ENCODE peak calls at places on chromosomes 12 and 14, in ten cellular contexts. T, A, E, F, J, N, B, Y, M and Z are unnamed samples.
A peak's percentile ranks its signal among the peaks of the same experiment; 100 is the strongest.

GRCh38 chr14:32078794-32079663 is 1.9 kb downstream of the ARHGAP5 start:
- DNase-seq in T (peak; percentile 24), A (no peak), E (no peak), F (no peak), J (no peak), N (no peak), B (no peak), Y (no peak), M (no peak), Z (no peak)

GRCh38 chr14:21476526-21476924 is 234 bp downstream of the RAB2B start:
- DNase-seq in T (peak; percentile 85), A (peak; percentile 95), E (no peak), F (no peak), J (no peak), N (peak; percentile 88), B (peak; percentile 91), Y (peak; percentile 93), M (no peak), Z (peak; percentile 87)

GRCh38 chr14:58738876-58739275 is 101.1 kb downstream of the DACT1 start:
- DNase-seq in T (no peak), A (no peak), E (no peak), F (no peak), J (no peak), N (no peak), B (no peak), Y (no peak), M (no peak), Z (no peak)

GRCh38 chr14:77128414-77128891 is 13.1 kb downstream of the ZDHHC22 start:
- DNase-seq in T (no peak), A (no peak), E (no peak), F (no peak), J (no peak), N (no peak), B (no peak), Y (no peak), M (no peak), Z (no peak)

GRCh38 chr14:54220122-54220691 is 176.6 kb upstream of the CDKN3 start:
- DNase-seq in T (peak; percentile 46), A (no peak), E (no peak), F (no peak), J (peak; percentile 49), N (peak; percentile 40), B (peak; percentile 79), Y (no peak), M (no peak), Z (peak; percentile 80)

GRCh38 chr12:45348311-45348710 is 132.4 kb downstream of the ANO6 start:
- DNase-seq in T (no peak), A (no peak), E (no peak), F (no peak), J (no peak), N (no peak), B (no peak), Y (no peak), M (no peak), Z (no peak)

GRCh38 chr14:24267516-24267915 is 3.9 kb downstream of the RABGGTA start:
- DNase-seq in T (no peak), A (no peak), E (no peak), F (no peak), J (no peak), N (no peak), B (no peak), Y (no peak), M (no peak), Z (no peak)

GRCh38 chr14:90678420-90678819 is 137.8 kb downstream of the TTC7B start:
- DNase-seq in T (no peak), A (no peak), E (no peak), F (no peak), J (no peak), N (no peak), B (no peak), Y (no peak), M (no peak), Z (no peak)

GRCh38 chr14:59306775-59307174 is 118.3 kb downstream of the DAAM1 start:
- DNase-seq in T (no peak), A (no peak), E (no peak), F (no peak), J (no peak), N (no peak), B (no peak), Y (no peak), M (no peak), Z (no peak)

GRCh38 chr12:46071335-46071734 is 81.0 kb upstream of the SCAF11 start:
- DNase-seq in T (no peak), A (no peak), E (no peak), F (no peak), J (no peak), N (no peak), B (no peak), Y (no peak), M (no peak), Z (no peak)

GRCh38 chr12:126248871-126249403 is 1183.7 kb downstream of the AACS start:
- DNase-seq in T (peak; percentile 20), A (no peak), E (no peak), F (no peak), J (no peak), N (no peak), B (no peak), Y (no peak), M (no peak), Z (no peak)

GRCh38 chr12:8899835-8900234 is 14.5 kb upstream of the PHC1 start:
- DNase-seq in T (no peak), A (no peak), E (no peak), F (no peak), J (no peak), N (no peak), B (no peak), Y (no peak), M (no peak), Z (no peak)

GRCh38 chr12:71900091-71900490 is 38.6 kb upstream of the TPH2 start:
- DNase-seq in T (no peak), A (no peak), E (no peak), F (no peak), J (no peak), N (no peak), B (no peak), Y (no peak), M (peak; percentile 65), Z (no peak)

GRCh38 chr14:23602181-23603095 is 23.8 kb upstream of the JPH4 start:
- DNase-seq in T (no peak), A (no peak), E (no peak), F (no peak), J (no peak), N (no peak), B (no peak), Y (peak; percentile 19), M (no peak), Z (no peak)

GRCh38 chr12:2403221-2403976 is 350.6 kb downstream of the CACNA1C start:
- DNase-seq in T (no peak), A (no peak), E (no peak), F (no peak), J (no peak), N (no peak), B (no peak), Y (no peak), M (no peak), Z (no peak)

GRCh38 chr12:132937476-132937875 is 18.6 kb downstream of the ZNF605 start:
- DNase-seq in T (no peak), A (no peak), E (no peak), F (no peak), J (no peak), N (no peak), B (no peak), Y (no peak), M (no peak), Z (no peak)
- H3K27me3 ChIP-seq in T (no peaks in the 10 kb centered on the region), A (no peaks in the 10 kb centered on the region), E (no peaks in the 10 kb centered on the region), F (no peaks in the 10 kb centered on the region), J (no peaks in the 10 kb centered on the region), N (no peaks in the 10 kb centered on the region), B (no peaks in the 10 kb centered on the region), Y (no peaks in the 10 kb centered on the region), M (no peaks in the 10 kb centered on the region), Z (no peaks in the 10 kb centered on the region)

GRCh38 chr14:52329678-52330376 is 15.7 kb downstream of the PTGER2 start:
- DNase-seq in T (no peak), A (no peak), E (no peak), F (no peak), J (no peak), N (no peak), B (no peak), Y (no peak), M (no peak), Z (no peak)
- H3K27me3 ChIP-seq in T (no peaks in the 10 kb centered on the region), A (no peaks in the 10 kb centered on the region), E (no peaks in the 10 kb centered on the region), F (no peaks in the 10 kb centered on the region), J (peaks cover 1% of the 10 kb centered on the region), N (peaks cover 7% of the 10 kb centered on the region), B (no peaks in the 10 kb centered on the region), Y (no peaks in the 10 kb centered on the region), M (no peaks in the 10 kb centered on the region), Z (no peaks in the 10 kb centered on the region)

GRCh38 chr12:102955926-102956737 is 1.3 kb upstream of the ASCL1 start:
- DNase-seq in T (peak; percentile 76), A (no peak), E (no peak), F (peak; percentile 49), J (no peak), N (no peak), B (no peak), Y (no peak), M (no peak), Z (peak; percentile 40)

GRCh38 chr12:102956738-102957338 is 636 bp upstream of the ASCL1 start:
- DNase-seq in T (no peak), A (no peak), E (no peak), F (no peak), J (no peak), N (no peak), B (no peak), Y (no peak), M (no peak), Z (no peak)

GRCh38 chr12:102958830-102959176 is 1.3 kb downstream of the ASCL1 start:
- DNase-seq in T (no peak), A (no peak), E (no peak), F (no peak), J (no peak), N (no peak), B (no peak), Y (no peak), M (no peak), Z (no peak)

GRCh38 chr12:102958073-102958829 is 777 bp downstream of the ASCL1 start:
- DNase-seq in T (peak; percentile 94), A (no peak), E (no peak), F (peak; percentile 81), J (no peak), N (no peak), B (no peak), Y (no peak), M (no peak), Z (peak; percentile 55)

GRCh38 chr12:102957339-102958050 is at the start of gene ASCL1:
- DNase-seq in T (peak; percentile 71), A (no peak), E (no peak), F (peak; percentile 95), J (no peak), N (no peak), B (no peak), Y (no peak), M (peak; percentile 18), Z (peak; percentile 39)
- H3K27me3 ChIP-seq in T (peaks cover 100% of the 10 kb centered on the region), A (peaks cover 87% of the 10 kb centered on the region), E (peaks cover 43% of the 10 kb centered on the region), F (no peaks in the 10 kb centered on the region), J (peaks cover 96% of the 10 kb centered on the region), N (peaks cover 99% of the 10 kb centered on the region), B (peaks cover 98% of the 10 kb centered on the region), Y (peaks cover 71% of the 10 kb centered on the region), M (peaks cover 100% of the 10 kb centered on the region), Z (peaks cover 7% of the 10 kb centered on the region)

DNA sequence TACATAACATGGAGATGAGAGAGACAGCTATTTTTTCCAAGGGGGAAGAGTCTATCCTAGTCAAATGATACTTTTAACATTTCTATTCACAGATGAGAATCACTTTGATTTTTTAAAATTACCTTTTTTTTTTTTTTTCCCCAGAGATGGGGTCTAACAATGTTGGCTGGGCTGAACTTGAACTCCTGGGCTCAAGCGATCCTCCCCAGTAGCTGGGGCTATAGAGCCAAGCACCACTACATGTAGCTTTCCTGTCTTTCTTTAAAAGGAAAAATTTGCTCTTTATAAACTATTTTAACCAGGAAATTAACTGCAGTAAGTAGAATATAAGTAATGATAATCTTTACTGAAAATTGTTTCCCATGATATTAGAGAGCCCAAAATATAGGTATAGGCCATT is 3.3 kb downstream of the PRICKLE1 start:
- DNase-seq in T (no peak), A (no peak), E (no peak), F (no peak), J (no peak), N (no peak), B (no peak), Y (no peak), M (no peak), Z (no peak)
- H3K27me3 ChIP-seq in T (peaks cover 43% of the 10 kb centered on the region), A (peaks cover 10% of the 10 kb centered on the region), E (no peaks in the 10 kb centered on the region), F (no peaks in the 10 kb centered on the region), J (no peaks in the 10 kb centered on the region), N (no peaks in the 10 kb centered on the region), B (no peaks in the 10 kb centered on the region), Y (no peaks in the 10 kb centered on the region), M (peaks cover 21% of the 10 kb centered on the region), Z (no peaks in the 10 kb centered on the region)